ENCODE peak calls at places on chromosomes 13 and 19, in ten cellular contexts. Y is stimulated activated CD8-positive, alpha-beta memory T cell treated with anti-CD3 and anti-CD28 coated beads, Interleukin-4, amount 100 ng/mL, for 1 hour; R is astrocyte of the spinal cord; D is activated CD4-positive, CD25-positive, alpha-beta regulatory T cell; I is stimulated activated naive CD4-positive, alpha-beta T cell treated with Interleukin-2 at 50 U/mL for 16 hours; C is activated CD8-positive, alpha-beta memory T cell treated with anti-CD3 and anti-CD28 coated beads for 1 hour; B is HL-60; H is transverse colon; G is midbrain; V is hypothalamus. Q is an unnamed sample.

GRCh38 chr19:43765109-43765876 is 10.5 kb upstream of the SMG9 start:
- DNase-seq in Y (no peak), R (peak), D (peak), I (peak), C (peak), B (peak), H (peak), G (no peak), V (no peak), Q (no peak)

GRCh38 chr13:96822900-96823299 is 171.4 kb downstream of the OXGR1 start:
- DNase-seq in Y (no peak), R (no peak), D (no peak), I (no peak), C (no peak), B (no peak), H (peak), G (no peak), V (no peak), Q (no peak)

GRCh38 chr19:8826371-8826770 is 5.7 kb downstream of the ZNF558 start:
- DNase-seq in Y (no peak), R (no peak), D (no peak), I (no peak), C (no peak), B (no peak), H (no peak), G (no peak), V (no peak), Q (no peak)

GRCh38 chr13:79679334-79679733 is 198.4 kb downstream of the NDFIP2 start:
- DNase-seq in Y (no peak), R (peak), D (no peak), I (no peak), C (no peak), B (peak), H (peak), G (peak), V (no peak), Q (no peak)

GRCh38 chr19:33193864-33194362 is at the start of gene LRP3:
- DNase-seq in Y (no peak), R (no peak), D (no peak), I (no peak), C (no peak), B (no peak), H (peak), G (peak), V (peak), Q (peak)

GRCh38 chr13:55244991-55245644 is 1895.6 kb upstream of the PRR20A start:
- DNase-seq in Y (no peak), R (no peak), D (no peak), I (no peak), C (no peak), B (no peak), H (no peak), G (no peak), V (no peak), Q (no peak)

GRCh38 chr13:48402325-48402962 is 10.5 kb downstream of the LPAR6 start:
- DNase-seq in Y (no peak), R (no peak), D (no peak), I (no peak), C (no peak), B (no peak), H (no peak), G (no peak), V (no peak), Q (no peak)

GRCh38 chr19:35717665-35718344 is at the start of gene KMT2B:
- DNase-seq in Y (peak), R (peak), D (peak), I (no peak), C (no peak), B (no peak), H (peak), G (no peak), V (peak), Q (no peak)

GRCh38 chr19:45151821-45152503 is 8.8 kb downstream of the NKPD1 start:
- DNase-seq in Y (no peak), R (no peak), D (no peak), I (no peak), C (no peak), B (no peak), H (no peak), G (no peak), V (no peak), Q (no peak)

GRCh38 chr19:44530777-44531176 is 1.3 kb upstream of the CEACAM20 start:
- DNase-seq in Y (no peak), R (no peak), D (no peak), I (no peak), C (no peak), B (peak), H (no peak), G (no peak), V (no peak), Q (no peak)

GRCh38 chr13:42970824-42971669 is 21.0 kb downstream of the EPSTI1 start:
- DNase-seq in Y (no peak), R (peak), D (peak), I (peak), C (peak), B (peak), H (peak), G (peak), V (no peak), Q (no peak)

GRCh38 chr19:49792829-49793560 is 20.1 kb downstream of the FUZ start:
- DNase-seq in Y (no peak), R (no peak), D (no peak), I (no peak), C (no peak), B (no peak), H (no peak), G (no peak), V (no peak), Q (no peak)

GRCh38 chr13:19156013-19156825 is 25.4 kb downstream of the TUBA3C start:
- DNase-seq in Y (no peak), R (no peak), D (no peak), I (no peak), C (no peak), B (no peak), H (no peak), G (no peak), V (no peak), Q (no peak)

GRCh38 chr13:23381877-23382276 is 51.6 kb downstream of the SACS start:
- DNase-seq in Y (no peak), R (no peak), D (no peak), I (no peak), C (no peak), B (no peak), H (no peak), G (peak), V (no peak), Q (no peak)

GRCh38 chr13:31807090-31807541 is 67.8 kb downstream of the RXFP2 start:
- DNase-seq in Y (no peak), R (peak), D (no peak), I (peak), C (no peak), B (peak), H (no peak), G (no peak), V (no peak), Q (no peak)

GRCh38 chr13:43360911-43361605 is 337.7 kb downstream of the DNAJC15 start:
- DNase-seq in Y (no peak), R (peak), D (no peak), I (no peak), C (no peak), B (no peak), H (no peak), G (no peak), V (no peak), Q (no peak)

GRCh38 chr13:79919109-79919508 is 421.8 kb downstream of the SPRY2 start:
- DNase-seq in Y (no peak), R (no peak), D (no peak), I (no peak), C (no peak), B (no peak), H (no peak), G (no peak), V (no peak), Q (no peak)

GRCh38 chr19:16143399-16144215 is at the start of gene HSH2D:
- DNase-seq in Y (peak), R (no peak), D (peak), I (peak), C (peak), B (peak), H (peak), G (no peak), V (no peak), Q (no peak)

GRCh38 chr13:35700661-35701060 is 224.2 kb upstream of the MAB21L1 start:
- DNase-seq in Y (no peak), R (peak), D (no peak), I (no peak), C (no peak), B (no peak), H (no peak), G (no peak), V (no peak), Q (no peak)

GRCh38 chr19:7488736-7489353 is at the start of gene PEX11G:
- DNase-seq in Y (peak), R (peak), D (peak), I (peak), C (peak), B (no peak), H (peak), G (peak), V (peak), Q (peak)

GRCh38 chr13:109344552-109345157 is 441.7 kb downstream of the IRS2 start:
- DNase-seq in Y (no peak), R (peak), D (no peak), I (no peak), C (no peak), B (no peak), H (no peak), G (no peak), V (no peak), Q (no peak)

GRCh38 chr13:77979721-77980377 is 61.2 kb upstream of the EDNRB start:
- DNase-seq in Y (no peak), R (no peak), D (no peak), I (no peak), C (no peak), B (no peak), H (no peak), G (no peak), V (no peak), Q (no peak)

GRCh38 chr13:101092985-101093384 is 323.3 kb downstream of the NALCN start:
- DNase-seq in Y (no peak), R (no peak), D (no peak), I (no peak), C (no peak), B (no peak), H (no peak), G (no peak), V (no peak), Q (no peak)

GRCh38 chr19:3266792-3267469 is 42.5 kb downstream of the CELF5 start:
- DNase-seq in Y (no peak), R (no peak), D (no peak), I (no peak), C (no peak), B (no peak), H (no peak), G (no peak), V (no peak), Q (peak)

GRCh38 chr19:30273184-30273583 is 99.0 kb upstream of the ZNF536 start:
- DNase-seq in Y (no peak), R (no peak), D (no peak), I (no peak), C (no peak), B (no peak), H (no peak), G (no peak), V (no peak), Q (no peak)

GRCh38 chr19:42111811-42112210 is 20.4 kb downstream of the POU2F2 start:
- DNase-seq in Y (no peak), R (peak), D (no peak), I (no peak), C (no peak), B (no peak), H (no peak), G (no peak), V (no peak), Q (no peak)

GRCh38 chr19:44552324-44552723 is 22.8 kb upstream of the CEACAM20 start:
- DNase-seq in Y (no peak), R (no peak), D (no peak), I (no peak), C (peak), B (peak), H (peak), G (no peak), V (no peak), Q (no peak)

Q was measured in nucleus accumbens.